ENCODE peak calls at places on chromosomes 7 and 10, in seven cellular contexts. U is neuronal stem cell, Z is lower lobe of right lung, T is hepatocyte, I is heart right ventricle, F is pancreas, V is aorta. E is an unnamed sample.

GRCh38 chr7:70092314-70093303 is 494.3 kb downstream of the AUTS2 start:
- DNase-seq in Z (no peak), F (no peak), T (peak), U (no peak), V (no peak), I (peak), E (peak)

GRCh38 chr10:101267776-101268175 is 38.5 kb upstream of the LBX1 start:
- DNase-seq in T (no peak), Z (no peak), I (no peak), U (no peak), V (no peak), F (no peak), E (no peak)

GRCh38 chr7:98354052-98354451 is 46.8 kb downstream of the BAIAP2L1 start:
- DNase-seq in Z (no peak), T (no peak), U (no peak), V (no peak), I (no peak), F (no peak), E (no peak)

GRCh38 chr7:112156412-112156811 is 49.8 kb downstream of the DOCK4 start:
- DNase-seq in I (no peak), Z (no peak), F (no peak), U (no peak), V (no peak), T (no peak), E (no peak)

GRCh38 chr10:119677904-119678755 is 26.9 kb downstream of the BAG3 start:
- DNase-seq in F (no peak), Z (no peak), V (no peak), T (no peak), U (no peak), I (no peak), E (no peak)

GRCh38 chr7:156147771-156148504 is 335.7 kb upstream of the SHH start:
- DNase-seq in F (no peak), U (no peak), I (no peak), Z (no peak), V (no peak), T (no peak), E (no peak)

GRCh38 chr10:5291501-5292195 is 73.1 kb upstream of the UCN3 start:
- DNase-seq in V (peak), U (no peak), Z (peak), I (peak), T (peak), F (no peak), E (peak)

GRCh38 chr7:148540041-148540738 is 50.4 kb upstream of the C7orf33 start:
- DNase-seq in V (peak), F (no peak), Z (no peak), U (no peak), T (peak), I (peak), E (no peak)

DNA sequence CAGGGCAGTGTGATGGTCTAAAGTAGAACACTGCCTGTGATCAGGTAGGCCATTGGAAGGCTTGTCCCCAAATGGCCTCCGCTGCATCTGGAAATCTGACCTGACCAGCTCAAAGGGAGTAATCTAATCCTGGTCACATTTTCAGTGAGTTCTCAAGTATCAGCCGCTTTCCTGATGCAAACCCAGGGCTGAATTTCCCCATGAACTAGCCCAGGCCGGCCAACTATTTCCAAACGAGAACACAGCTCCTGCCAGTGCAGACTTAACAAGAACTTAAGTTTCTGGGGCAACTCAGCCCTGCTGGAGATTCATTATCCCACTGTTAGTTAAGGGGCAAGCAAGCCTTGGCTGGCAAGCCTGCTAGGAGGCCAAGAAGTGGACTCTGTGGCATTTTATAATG is 59.6 kb upstream of the FAM180A start:
- DNase-seq in U (no peak), T (no peak), Z (no peak), V (no peak), F (no peak), I (no peak), E (no peak)
- H3K27ac ChIP-seq in U (no peak), T (no peak), Z (no peak), V (no peak), F (no peak), I (no peak), E (peak)

GRCh38 chr7:150444674-150445365 is 5.6 kb upstream of the GIMAP8 start:
- DNase-seq in F (no peak), Z (no peak), U (no peak), T (no peak), V (no peak), I (no peak), E (no peak)

GRCh38 chr7:150441524-150441923 is 8.9 kb upstream of the GIMAP8 start:
- DNase-seq in I (no peak), U (no peak), Z (no peak), T (no peak), V (no peak), F (no peak), E (no peak)

GRCh38 chr7:150446288-150446938 is 4.0 kb upstream of the GIMAP8 start:
- DNase-seq in T (no peak), U (no peak), F (no peak), Z (no peak), V (no peak), I (no peak), E (no peak)

GRCh38 chr7:150442811-150443210 is 7.6 kb upstream of the GIMAP8 start:
- DNase-seq in I (no peak), T (no peak), F (no peak), V (no peak), Z (no peak), U (no peak), E (no peak)

GRCh38 chr7:150444141-150444540 is 6.3 kb upstream of the GIMAP8 start:
- DNase-seq in Z (no peak), V (no peak), U (no peak), T (no peak), I (no peak), F (no peak), E (no peak)
- H3K27ac ChIP-seq in Z (no peak), V (no peak), U (no peak), T (no peak), I (no peak), F (no peak), E (no peak)

GRCh38 chr7:158705234-158705890 is 758 bp upstream of the NCAPG2 start:
- DNase-seq in I (no peak), T (no peak), U (no peak), F (no peak), V (no peak), Z (no peak), E (peak)
- H3K27ac ChIP-seq in I (peak), T (peak), U (no peak), F (peak), V (no peak), Z (peak), E (peak)

GRCh38 chr7:66152538-66153191 is 38.0 kb downstream of the CRCP start:
- DNase-seq in F (no peak), T (no peak), Z (no peak), I (peak), U (peak), V (no peak), E (no peak)
- H3K27ac ChIP-seq in F (no peak), T (peak), Z (peak), I (peak), U (peak), V (no peak), E (no peak)

GRCh38 chr7:42739591-42739990 is 172.3 kb downstream of the C7orf25 start:
- DNase-seq in Z (no peak), I (peak), T (no peak), F (no peak), U (no peak), V (no peak), E (no peak)
- H3K27ac ChIP-seq in Z (no peak), I (peak), T (no peak), F (no peak), U (no peak), V (no peak), E (no peak)